ENCODE peak calls at places on chromosomes 7 and 10, in six cellular contexts. K is prostate gland, Y is heart right ventricle, V is AG09309, U is foreskin keratinocyte, D is adrenal gland. Q is an unnamed sample.
A peak's percentile ranks its signal among the peaks of the same experiment; 100 is the strongest.

GRCh38 chr10:44618910-44619309 is 234.0 kb upstream of the CXCL12 start:
- DNase-seq in K (no peak), V (no peak), Y (no peak), U (no peak), D (no peak), Q (no peak)

GRCh38 chr10:24669285-24669861 is 54.3 kb downstream of the ARHGAP21 start:
- DNase-seq in Y (no peak), U (no peak), D (no peak), K (no peak), V (no peak), Q (no peak)

GRCh38 chr7:157461805-157462771 is 125.3 kb downstream of the DNAJB6 start:
- DNase-seq in Y (no peak), V (no peak), U (no peak), D (no peak), K (no peak), Q (peak; percentile 81)

GRCh38 chr7:148296994-148297644 is 293.4 kb upstream of the C7orf33 start:
- DNase-seq in Y (no peak), K (no peak), D (no peak), V (no peak), U (no peak), Q (no peak)

GRCh38 chr10:665579-666091 is 23.8 kb downstream of the DIP2C start:
- DNase-seq in K (no peak), D (peak; percentile 67), Y (peak; percentile 56), V (no peak), U (no peak), Q (peak; percentile 44)

GRCh38 chr7:140596751-140597424 is 43.7 kb downstream of the DENND2A start:
- DNase-seq in K (no peak), Y (no peak), D (no peak), V (no peak), U (no peak), Q (no peak)

GRCh38 chr7:13932131-13932530 is 57.3 kb downstream of the ETV1 start:
- DNase-seq in U (no peak), K (no peak), Y (no peak), D (no peak), V (no peak), Q (no peak)

GRCh38 chr7:18361756-18362155 is 133.8 kb upstream of the HDAC9 start:
- DNase-seq in U (peak; percentile 45), V (no peak), Y (no peak), D (peak; percentile 35), K (no peak), Q (no peak)

GRCh38 chr10:70475661-70476060 is 2.9 kb upstream of the PALD1 start:
- DNase-seq in D (no peak), Y (no peak), U (peak; percentile 89), K (no peak), V (no peak), Q (no peak)

GRCh38 chr7:75623390-75624133 is 115.2 kb downstream of the HIP1 start:
- DNase-seq in U (no peak), D (peak; percentile 26), Y (no peak), V (no peak), K (no peak), Q (no peak)

GRCh38 chr10:133190225-133190624 is 30.2 kb downstream of the KNDC1 start:
- DNase-seq in V (no peak), D (no peak), K (no peak), Y (no peak), U (no peak), Q (no peak)

GRCh38 chr7:149220534-149220933 is 18.9 kb upstream of the ZNF212 start:
- DNase-seq in U (peak; percentile 85), Y (no peak), K (no peak), V (peak; percentile 69), D (no peak), Q (no peak)

GRCh38 chr7:8314566-8314965 is 52.6 kb upstream of the ICA1 start:
- DNase-seq in D (no peak), Y (no peak), U (peak; percentile 11), V (no peak), K (no peak), Q (no peak)

GRCh38 chr7:116706668-116707126 is 34.7 kb downstream of the MET start:
- DNase-seq in D (no peak), U (peak; percentile 76), K (no peak), Y (no peak), V (no peak), Q (no peak)

GRCh38 chr10:49311562-49312236 is 12.7 kb downstream of the C10orf71 start:
- DNase-seq in D (no peak), V (no peak), K (no peak), U (no peak), Y (no peak), Q (no peak)

GRCh38 chr7:115097175-115097671 is 175.3 kb downstream of the MDFIC start:
- DNase-seq in D (no peak), K (no peak), Y (no peak), U (peak; percentile 76), V (peak; percentile 35), Q (no peak)

GRCh38 chr7:127578036-127578684 is 7.2 kb downstream of the GCC1 start:
- DNase-seq in Y (no peak), U (no peak), V (no peak), K (no peak), D (peak; percentile 23), Q (no peak)

GRCh38 chr7:115634633-115635032 is 395.9 kb downstream of the TFEC start:
- DNase-seq in D (no peak), V (no peak), K (no peak), Y (no peak), U (peak; percentile 32), Q (no peak)

GRCh38 chr7:48458701-48459509 is 287.6 kb downstream of the ABCA13 start:
- DNase-seq in U (peak; percentile 35), Y (no peak), K (no peak), V (no peak), D (no peak), Q (no peak)

GRCh38 chr10:109895095-109895818 is 28.1 kb downstream of the XPNPEP1 start:
- DNase-seq in Y (peak; percentile 70), D (peak; percentile 40), K (no peak), V (no peak), U (no peak), Q (no peak)

GRCh38 chr10:34916368-34916767 is 101.3 kb upstream of the PARD3 start:
- DNase-seq in K (no peak), Y (no peak), V (peak; percentile 71), U (peak; percentile 73), D (no peak), Q (no peak)

GRCh38 chr10:132388901-132389630 is 7.9 kb upstream of the PWWP2B start:
- DNase-seq in U (no peak), V (no peak), D (peak; percentile 88), Y (no peak), K (no peak), Q (no peak)

GRCh38 chr10:73762915-73763314 is 18.7 kb downstream of the SEC24C start:
- DNase-seq in V (no peak), K (no peak), D (no peak), U (peak; percentile 83), Y (no peak), Q (no peak)

GRCh38 chr10:72889391-72889831 is 4.1 kb upstream of the OIT3 start:
- DNase-seq in V (no peak), K (peak; percentile 74), D (no peak), Y (no peak), U (peak; percentile 100), Q (no peak)

GRCh38 chr7:151781161-151781845 is 95.6 kb downstream of the PRKAG2 start:
- DNase-seq in K (no peak), V (no peak), Y (no peak), D (no peak), U (no peak), Q (no peak)

GRCh38 chr10:35347088-35347487 is 10.8 kb downstream of the CCNY start:
- DNase-seq in U (no peak), D (no peak), V (no peak), Y (no peak), K (no peak), Q (no peak)

GRCh38 chr10:22805304-22805703 is 90.9 kb upstream of the PIP4K2A start:
- DNase-seq in D (no peak), U (no peak), V (no peak), Y (no peak), K (no peak), Q (no peak)
- TF ChIP-seq CTCF in D (no peak), U (no peak), V (peak; percentile 18), Y (no peak), K (no peak), Q (peak; percentile 42)

DNA sequence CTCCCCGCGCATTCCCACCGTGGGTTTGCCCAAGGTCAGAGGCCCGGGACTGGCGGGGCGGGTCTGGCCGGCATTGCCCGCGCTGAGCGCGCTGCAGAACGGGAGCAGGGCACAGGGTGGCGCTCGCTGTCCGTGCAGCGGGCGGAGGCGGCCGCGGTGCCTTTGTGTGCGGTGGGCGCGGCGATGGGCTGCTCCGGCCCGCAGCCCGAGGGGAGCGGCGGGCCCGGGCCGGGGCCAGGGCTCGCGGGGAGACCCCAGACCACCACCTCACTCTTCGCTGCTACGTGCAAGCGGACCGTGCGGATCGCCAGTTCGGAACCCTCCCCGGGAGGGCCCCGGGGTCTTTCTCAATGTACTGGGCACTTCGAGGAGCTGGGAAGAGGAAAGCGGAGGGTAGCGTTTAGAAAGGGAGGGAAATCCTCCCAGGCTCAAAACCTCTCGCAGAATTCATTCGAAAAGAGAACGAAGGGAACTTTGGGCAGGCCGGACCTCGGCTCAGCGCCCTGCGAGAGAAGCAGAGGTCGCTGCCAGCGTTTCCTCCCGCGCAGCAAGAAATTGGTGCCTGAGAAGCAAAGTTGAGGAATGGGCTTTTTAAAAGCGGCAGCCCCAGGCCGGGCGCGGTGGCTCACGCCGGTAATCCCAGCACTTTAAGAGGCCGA is 8.5 kb downstream of the SP8 start:
- DNase-seq in D (no peak), V (no peak), K (peak; percentile 63), Y (no peak), U (peak; percentile 3), Q (no peak)
- TF ChIP-seq CTCF in D (peak; percentile 19), V (peak; percentile 44), K (peak; percentile 89), Y (peak; percentile 53), U (peak; percentile 84), Q (peak; percentile 69)

GRCh38 chr10:125983161-125983560 is 86.8 kb downstream of the FANK1 start:
- DNase-seq in K (no peak), U (no peak), V (no peak), D (no peak), Y (no peak), Q (no peak)

GRCh38 chr10:125979976-125980375 is 83.6 kb downstream of the FANK1 start:
- DNase-seq in Y (no peak), K (no peak), U (no peak), D (no peak), V (no peak), Q (no peak)

GRCh38 chr10:125980521-125980920 is 84.2 kb downstream of the FANK1 start:
- DNase-seq in D (no peak), K (no peak), V (no peak), Y (no peak), U (no peak), Q (no peak)

GRCh38 chr10:125982256-125982948 is 86.0 kb downstream of the FANK1 start:
- DNase-seq in D (no peak), K (peak; percentile 43), Y (peak; percentile 61), U (peak; percentile 41), V (peak; percentile 37), Q (no peak)

DNA sequence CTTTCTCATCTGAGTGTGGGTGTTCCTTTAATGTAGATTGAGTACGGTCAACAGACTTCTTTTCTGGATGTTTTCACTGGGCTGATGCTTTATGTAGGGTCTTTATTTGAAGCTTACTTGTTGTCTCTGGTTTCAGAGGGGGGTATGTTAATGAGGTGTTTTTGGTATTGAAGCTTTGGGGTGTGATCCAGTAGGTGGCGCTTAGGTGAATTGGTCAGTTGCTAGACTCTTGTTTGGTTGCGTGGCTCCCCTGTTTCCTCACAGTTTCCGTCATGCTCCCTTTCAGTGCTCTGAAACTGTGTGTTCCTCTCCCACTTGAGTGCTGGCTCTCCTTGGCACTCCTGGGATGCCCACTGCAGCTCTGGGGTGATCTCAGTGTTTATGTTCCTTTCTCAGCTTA is 80.8 kb downstream of the FANK1 start:
- DNase-seq in Y (no peak), K (no peak), V (no peak), D (no peak), U (no peak), Q (no peak)
- TF ChIP-seq CTCF in Y (no peak), K (no peak), V (no peak), D (no peak), U (peak; percentile 46), Q (no peak)

GRCh38 chr10:126137557-126138221 is 241.3 kb downstream of the FANK1 start:
- DNase-seq in V (no peak), K (no peak), Y (no peak), U (peak; percentile 84), D (no peak), Q (no peak)
- TF ChIP-seq CTCF in V (no peak), K (no peak), Y (no peak), U (no peak), D (no peak), Q (no peak)